ENCODE peak calls at places on chromosomes 12 and 14, in six cellular contexts. F, N, A, K, G and Q are unnamed samples.

GRCh38 chr14:60981626-60982455 is 796 bp downstream of the SLC38A6 start:
- DNase-seq in N (peak; percentile 90), K (no peak), F (no peak), A (no peak), G (peak; percentile 78), Q (peak; percentile 74)

GRCh38 chr14:52883658-52884057 is 67.2 kb downstream of the FERMT2 start:
- DNase-seq in G (no peak), A (no peak), N (no peak), K (no peak), F (no peak), Q (no peak)

GRCh38 chr14:70086685-70087379 is 101.9 kb downstream of the SLC8A3 start:
- DNase-seq in A (peak; percentile 27), F (no peak), N (peak; percentile 27), K (no peak), G (peak; percentile 52), Q (peak; percentile 3)

GRCh38 chr12:11978985-11979384 is 91.8 kb upstream of the BCL2L14 start:
- DNase-seq in G (peak; percentile 51), A (no peak), N (peak; percentile 49), F (no peak), K (no peak), Q (no peak)

GRCh38 chr12:94841171-94841570 is 162.3 kb downstream of the NDUFA12 start:
- DNase-seq in G (no peak), A (no peak), N (no peak), F (no peak), K (no peak), Q (no peak)

GRCh38 chr14:102568115-102568614 is 24.3 kb upstream of the RCOR1 start:
- DNase-seq in N (no peak), K (peak; percentile 74), A (no peak), G (peak; percentile 62), F (no peak), Q (peak; percentile 31)

GRCh38 chr14:96752156-96752555 is 45.0 kb upstream of the VRK1 start:
- DNase-seq in A (no peak), K (peak; percentile 5), F (no peak), N (no peak), G (no peak), Q (no peak)

GRCh38 chr12:71797506-71797905 is 42.1 kb upstream of the TBC1D15 start:
- DNase-seq in F (no peak), K (no peak), A (no peak), G (no peak), N (no peak), Q (no peak)

GRCh38 chr12:77720258-77720657 is 110.4 kb upstream of the NAV3 start:
- DNase-seq in K (no peak), N (no peak), A (no peak), F (no peak), G (no peak), Q (no peak)

GRCh38 chr14:77036484-77037337 is 8.2 kb upstream of the IRF2BPL start:
- DNase-seq in A (no peak), K (no peak), N (no peak), G (no peak), F (no peak), Q (no peak)

GRCh38 chr14:63992858-63993257 is 140.1 kb downstream of the SYNE2 start:
- DNase-seq in A (no peak), G (no peak), F (no peak), N (no peak), K (no peak), Q (no peak)

GRCh38 chr12:79920421-79921238 is 14.3 kb downstream of the PPP1R12A start:
- DNase-seq in A (no peak), K (no peak), G (no peak), F (no peak), N (no peak), Q (no peak)

GRCh38 chr12:98741229-98741614 is 96.1 kb downstream of the APAF1 start:
- DNase-seq in G (no peak), N (peak; percentile 56), A (no peak), K (no peak), F (no peak), Q (no peak)

GRCh38 chr12:104182144-104182543 is 33.4 kb upstream of the TXNRD1 start:
- DNase-seq in A (peak; percentile 73), K (no peak), G (peak; percentile 11), N (peak; percentile 97), F (no peak), Q (no peak)

GRCh38 chr12:98893601-98894411 is 248.7 kb downstream of the APAF1 start:
- DNase-seq in A (no peak), N (no peak), G (no peak), K (no peak), F (no peak), Q (no peak)

GRCh38 chr12:65536876-65537661 is 258.6 kb downstream of the MSRB3 start:
- DNase-seq in G (peak; percentile 100), N (peak; percentile 100), K (no peak), A (no peak), F (no peak), Q (peak; percentile 100)

GRCh38 chr12:116459921-116460666 is 99.1 kb upstream of the MAP1LC3B2 start:
- DNase-seq in G (peak; percentile 13), K (no peak), A (no peak), F (no peak), N (no peak), Q (no peak)

GRCh38 chr14:20427231-20428009 is 8.5 kb downstream of the KLHL33 start:
- DNase-seq in K (no peak), A (no peak), G (peak; percentile 73), F (peak; percentile 74), N (peak; percentile 71), Q (peak; percentile 57)

GRCh38 chr12:39230086-39230485 is 212.8 kb downstream of the KIF21A start:
- DNase-seq in A (no peak), G (peak; percentile 76), K (no peak), F (no peak), N (peak; percentile 82), Q (peak; percentile 56)

GRCh38 chr14:103711516-103712431 is 3.5 kb downstream of the XRCC3 start:
- DNase-seq in G (peak; percentile 39), N (no peak), K (no peak), F (no peak), A (peak; percentile 75), Q (no peak)

GRCh38 chr12:31736472-31736871 is 7.7 kb upstream of the AMN1 start:
- DNase-seq in A (no peak), G (peak; percentile 94), K (no peak), N (peak; percentile 95), F (no peak), Q (peak; percentile 62)

GRCh38 chr14:79693935-79694334 is 517.4 kb downstream of the DIO2 start:
- DNase-seq in F (no peak), G (no peak), A (no peak), N (no peak), K (no peak), Q (no peak)

GRCh38 chr12:88388566-88389269 is 191.6 kb downstream of the KITLG start:
- DNase-seq in A (no peak), F (no peak), N (peak; percentile 62), K (no peak), G (peak; percentile 32), Q (no peak)

GRCh38 chr12:104177663-104178501 is 37.7 kb upstream of the TXNRD1 start:
- DNase-seq in F (no peak), K (no peak), N (peak; percentile 99), A (peak; percentile 80), G (peak; percentile 81), Q (peak; percentile 61)

GRCh38 chr12:130212384-130212783 is 50.1 kb downstream of the FZD10 start:
- DNase-seq in G (no peak), N (no peak), K (no peak), A (no peak), F (no peak), Q (no peak)

GRCh38 chr14:70600382-70601157 is at the start of gene MED6:
- DNase-seq in F (peak; percentile 84), K (peak; percentile 89), G (peak; percentile 93), N (peak; percentile 89), A (peak; percentile 95), Q (peak; percentile 77)

GRCh38 chr12:109084425-109084824 is 8.8 kb downstream of the ALKBH2 start:
- DNase-seq in F (no peak), A (no peak), K (no peak), N (no peak), G (no peak), Q (no peak)

GRCh38 chr14:45838597-45838996 is 585.6 kb upstream of the MIS18BP1 start:
- DNase-seq in G (peak; percentile 21), F (no peak), K (no peak), N (no peak), A (no peak), Q (no peak)

GRCh38 chr12:43057561-43057960 is 468.0 kb upstream of the PRICKLE1 start:
- DNase-seq in F (no peak), A (no peak), N (peak; percentile 25), G (peak; percentile 33), K (no peak), Q (no peak)

GRCh38 chr14:105536691-105537579 is 10.6 kb downstream of the TMEM121 start:
- DNase-seq in K (peak; percentile 50), A (no peak), N (no peak), F (no peak), G (no peak), Q (no peak)

GRCh38 chr12:52946797-52947547 is 1.9 kb upstream of the KRT18 start:
- DNase-seq in G (no peak), N (peak; percentile 61), F (no peak), A (no peak), K (no peak), Q (no peak)